ENCODE peak calls at places on chromosomes 1 and 21, in ten cellular contexts. N, K, D, R, G, J, I, Y, A and M are unnamed samples.

GRCh38 chr1:79875187-79875586 is 868.7 kb upstream of the ADGRL4 start:
- DNase-seq in N (no peak), K (no peak), D (no peak), R (no peak), G (no peak), J (no peak), I (no peak), Y (no peak), A (no peak), M (no peak)

GRCh38 chr1:47991187-47991586 is 6.0 kb downstream of the TRABD2B start:
- DNase-seq in N (no peak), K (no peak), D (no peak), R (no peak), G (no peak), J (no peak), I (peak; percentile 85), Y (no peak), A (no peak), M (no peak)

GRCh38 chr1:9859252-9860014 is 35.7 kb upstream of the CLSTN1 start:
- DNase-seq in N (no peak), K (no peak), D (no peak), R (no peak), G (no peak), J (peak; percentile 15), I (no peak), Y (no peak), A (peak; percentile 51), M (peak; percentile 27)

GRCh38 chr21:33894736-33895288 is 20.8 kb downstream of the ATP5PO start:
- DNase-seq in N (peak; percentile 85), K (peak; percentile 86), D (peak; percentile 77), R (peak; percentile 77), G (peak; percentile 82), J (peak; percentile 89), I (peak; percentile 96), Y (peak; percentile 74), A (peak; percentile 94), M (peak; percentile 87)

GRCh38 chr1:153277852-153278251 is 18.4 kb downstream of the LORICRIN start:
- DNase-seq in N (peak; percentile 36), K (no peak), D (no peak), R (no peak), G (no peak), J (no peak), I (peak; percentile 3), Y (no peak), A (no peak), M (peak; percentile 11)

GRCh38 chr1:224528900-224529299 is 87.2 kb upstream of the CNIH3 start:
- DNase-seq in N (no peak), K (no peak), D (no peak), R (no peak), G (no peak), J (peak; percentile 89), I (peak; percentile 68), Y (no peak), A (peak; percentile 63), M (no peak)

GRCh38 chr1:92968138-92969032 is 7.1 kb upstream of the DIPK1A start:
- DNase-seq in N (no peak), K (no peak), D (peak; percentile 22), R (no peak), G (no peak), J (no peak), I (peak; percentile 43), Y (no peak), A (peak; percentile 6), M (peak; percentile 32)

GRCh38 chr1:115496904-115497527 is 144.8 kb upstream of the VANGL1 start:
- DNase-seq in N (no peak), K (no peak), D (no peak), R (no peak), G (no peak), J (peak; percentile 58), I (peak; percentile 68), Y (no peak), A (no peak), M (no peak)

GRCh38 chr21:44730951-44731579 is 19.7 kb upstream of the TSPEAR start:
- DNase-seq in N (no peak), K (no peak), D (no peak), R (no peak), G (no peak), J (no peak), I (peak; percentile 5), Y (no peak), A (no peak), M (peak; percentile 85)

GRCh38 chr1:89721351-89721750 is 88.4 kb downstream of the LRRC8C start:
- DNase-seq in N (no peak), K (no peak), D (peak; percentile 27), R (no peak), G (no peak), J (peak; percentile 57), I (peak; percentile 75), Y (no peak), A (peak; percentile 67), M (peak; percentile 78)

GRCh38 chr1:219066631-219067349 is 106.9 kb upstream of the LYPLAL1 start:
- DNase-seq in N (no peak), K (no peak), D (no peak), R (no peak), G (no peak), J (peak; percentile 59), I (peak; percentile 85), Y (no peak), A (peak; percentile 78), M (peak; percentile 18)

GRCh38 chr1:228311091-228311490 is 95.5 kb downstream of the TRIM11 start:
- DNase-seq in N (no peak), K (no peak), D (no peak), R (no peak), G (no peak), J (no peak), I (no peak), Y (no peak), A (no peak), M (no peak)

GRCh38 chr1:161958425-161958824 is 65.2 kb downstream of the OLFML2B start:
- DNase-seq in N (no peak), K (no peak), D (no peak), R (no peak), G (no peak), J (peak; percentile 51), I (peak; percentile 56), Y (no peak), A (no peak), M (no peak)

GRCh38 chr1:168195199-168196135 is 16.7 kb downstream of the TIPRL start:
- DNase-seq in N (no peak), K (no peak), D (no peak), R (no peak), G (no peak), J (no peak), I (peak; percentile 15), Y (no peak), A (no peak), M (no peak)

GRCh38 chr1:183761871-183762270 is 43.0 kb upstream of the RGL1 start:
- DNase-seq in N (no peak), K (no peak), D (no peak), R (no peak), G (no peak), J (peak; percentile 39), I (peak; percentile 30), Y (no peak), A (peak; percentile 58), M (no peak)

GRCh38 chr1:202304370-202304769 is 37.4 kb downstream of the UBE2T start:
- DNase-seq in N (no peak), K (peak; percentile 84), D (no peak), R (no peak), G (no peak), J (no peak), I (no peak), Y (no peak), A (no peak), M (no peak)

GRCh38 chr21:37208056-37208705 is 59.0 kb downstream of the VPS26C start:
- DNase-seq in N (peak; percentile 84), K (peak; percentile 91), D (no peak), R (no peak), G (peak; percentile 84), J (no peak), I (no peak), Y (peak; percentile 77), A (no peak), M (peak; percentile 82)

DNA sequence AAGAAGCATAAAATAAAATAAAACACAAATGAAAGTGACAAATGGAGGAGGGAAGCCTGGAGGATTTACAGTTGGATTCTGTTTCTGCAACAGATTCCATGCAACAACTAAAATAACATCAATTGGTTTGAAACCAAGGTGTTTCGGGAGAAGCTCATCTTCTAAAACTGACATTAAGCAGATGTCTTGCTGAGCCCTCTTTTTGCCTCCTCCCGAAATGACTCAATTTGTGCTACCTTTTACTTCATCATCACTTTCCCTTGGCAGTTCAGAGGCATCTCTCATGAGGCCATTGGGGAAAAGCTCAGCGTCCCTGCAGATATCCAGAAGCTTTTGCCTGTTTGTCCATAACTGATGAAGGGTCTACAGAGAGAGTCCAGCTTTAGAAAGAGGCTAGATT is 121.6 kb upstream of the ADAR start:
- DNase-seq in N (no peak), K (no peak), D (no peak), R (no peak), G (no peak), J (no peak), I (no peak), Y (no peak), A (no peak), M (no peak)
- TF ChIP-seq CTCF in N (no peak), K (no peak), D (no peak), R (no peak), G (no peak), J (no peak), I (no peak), Y (no peak), A (no peak), M (no peak)

GRCh38 chr1:214816603-214817002 is 213.6 kb downstream of the CENPF start:
- DNase-seq in N (no peak), K (no peak), D (no peak), R (no peak), G (no peak), J (no peak), I (peak; percentile 25), Y (no peak), A (no peak), M (no peak)
- TF ChIP-seq CTCF in N (no peak), K (no peak), D (no peak), R (no peak), G (no peak), J (no peak), I (peak; percentile 57), Y (no peak), A (peak; percentile 24), M (no peak)

GRCh38 chr1:178969226-178969987 is 56.3 kb upstream of the FAM20B start:
- DNase-seq in N (no peak), K (no peak), D (no peak), R (no peak), G (no peak), J (no peak), I (no peak), Y (no peak), A (no peak), M (no peak)
- TF ChIP-seq CTCF in N (no peak), K (no peak), D (no peak), R (no peak), G (no peak), J (no peak), I (no peak), Y (no peak), A (no peak), M (no peak)

DNA sequence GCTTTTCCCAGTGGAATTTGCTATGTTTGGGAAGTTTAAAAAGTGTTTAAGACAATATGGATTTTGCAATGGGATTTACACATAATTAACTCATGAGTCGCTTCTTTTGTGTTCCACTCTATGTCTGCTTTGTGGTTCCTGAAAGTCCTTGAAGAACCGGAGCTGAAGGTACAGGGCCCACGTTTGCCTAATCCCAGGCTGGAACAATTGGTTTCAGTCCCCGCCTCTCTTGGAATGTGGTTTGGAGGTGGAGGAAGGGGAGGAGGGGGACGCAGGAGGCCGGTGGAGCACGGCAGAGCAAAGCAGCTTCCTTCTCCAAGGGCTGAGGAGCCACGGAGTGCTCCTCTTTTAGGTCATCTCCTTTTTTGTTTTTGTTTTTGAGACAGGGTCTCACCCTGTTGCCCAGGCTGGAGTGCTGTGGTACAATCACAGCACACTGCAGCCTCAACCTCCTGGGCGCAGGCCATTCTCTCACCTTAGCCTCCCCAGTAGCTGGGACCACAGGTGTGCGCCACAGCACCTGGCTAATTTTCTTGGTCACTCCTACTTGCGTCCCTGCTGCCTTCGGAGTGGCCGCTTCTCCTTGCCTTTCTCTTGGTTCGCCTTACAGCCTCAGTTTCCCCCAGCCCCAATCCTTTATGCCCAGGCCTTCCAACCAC is 129.5 kb upstream of the ERRFI1 start:
- DNase-seq in N (no peak), K (no peak), D (no peak), R (no peak), G (no peak), J (peak; percentile 31), I (peak; percentile 28), Y (no peak), A (peak; percentile 50), M (no peak)
- TF ChIP-seq CTCF in N (no peak), K (no peak), D (no peak), R (no peak), G (no peak), J (no peak), I (no peak), Y (no peak), A (no peak), M (no peak)